ENCODE peak calls at places on chromosomes 13 and 19, in six cellular contexts. One of them, this sample, is unnamed. For H3K4me1, the result is how much of the 10 kb centered on the place peaks cover.

GRCh38 chr13:41268764-41269163 is 5.4 kb upstream of the MTRF1 start:
- DNase-seq in CD8-positive, alpha-beta memory T cell: no peak
- DNase-seq in IMR-90: peak
- DNase-seq in CD8-positive, alpha-beta T cell: no peak
- DNase-seq in stomach: no peak
- DNase-seq in tibial artery: no peak
- DNase-seq in this sample: no peak

GRCh38 chr19:6248856-6249255 is 30.9 kb downstream of the MLLT1 start:
- DNase-seq in CD8-positive, alpha-beta T cell: no peak
- DNase-seq in stomach: no peak
- DNase-seq in CD8-positive, alpha-beta memory T cell: no peak
- DNase-seq in IMR-90: no peak
- DNase-seq in tibial artery: no peak
- DNase-seq in this sample: no peak

GRCh38 chr13:110001622-110002275 is 215.4 kb upstream of the IRS2 start:
- DNase-seq in CD8-positive, alpha-beta memory T cell: no peak
- DNase-seq in CD8-positive, alpha-beta T cell: no peak
- DNase-seq in IMR-90: peak
- DNase-seq in tibial artery: no peak
- DNase-seq in stomach: no peak
- DNase-seq in this sample: no peak

GRCh38 chr13:74767031-74767430 is 632.8 kb upstream of the KLF12 start:
- DNase-seq in stomach: no peak
- DNase-seq in CD8-positive, alpha-beta memory T cell: no peak
- DNase-seq in CD8-positive, alpha-beta T cell: no peak
- DNase-seq in tibial artery: no peak
- DNase-seq in IMR-90: peak
- DNase-seq in this sample: no peak

GRCh38 chr19:32652893-32653625 is 21.9 kb downstream of the ANKRD27 start:
- DNase-seq in CD8-positive, alpha-beta memory T cell: no peak
- DNase-seq in IMR-90: peak
- DNase-seq in tibial artery: peak
- DNase-seq in CD8-positive, alpha-beta T cell: no peak
- DNase-seq in stomach: peak
- DNase-seq in this sample: peak

GRCh38 chr13:92463134-92463533 is 763.5 kb upstream of the GPC6 start:
- DNase-seq in CD8-positive, alpha-beta T cell: no peak
- DNase-seq in tibial artery: no peak
- DNase-seq in stomach: no peak
- DNase-seq in CD8-positive, alpha-beta memory T cell: no peak
- DNase-seq in IMR-90: no peak
- DNase-seq in this sample: no peak

GRCh38 chr13:79522583-79522982 is 41.6 kb downstream of the NDFIP2 start:
- DNase-seq in CD8-positive, alpha-beta memory T cell: no peak
- DNase-seq in CD8-positive, alpha-beta T cell: no peak
- DNase-seq in stomach: no peak
- DNase-seq in IMR-90: peak
- DNase-seq in tibial artery: no peak
- DNase-seq in this sample: no peak

GRCh38 chr19:45782820-45783785 is 813 bp upstream of the DMPK start:
- DNase-seq in CD8-positive, alpha-beta T cell: no peak
- DNase-seq in stomach: no peak
- DNase-seq in tibial artery: peak
- DNase-seq in CD8-positive, alpha-beta memory T cell: no peak
- DNase-seq in IMR-90: peak
- DNase-seq in this sample: peak

GRCh38 chr19:39413269-39413902 is 917 bp downstream of the PLEKHG2 start:
- DNase-seq in stomach: no peak
- DNase-seq in CD8-positive, alpha-beta memory T cell: peak
- DNase-seq in CD8-positive, alpha-beta T cell: no peak
- DNase-seq in tibial artery: peak
- DNase-seq in IMR-90: peak
- DNase-seq in this sample: peak

GRCh38 chr13:100389617-100390016 is 199.0 kb downstream of the GGACT start:
- DNase-seq in CD8-positive, alpha-beta memory T cell: no peak
- DNase-seq in stomach: no peak
- DNase-seq in IMR-90: no peak
- DNase-seq in CD8-positive, alpha-beta T cell: no peak
- DNase-seq in tibial artery: no peak
- DNase-seq in this sample: no peak

GRCh38 chr13:100392709-100393630 is 195.6 kb downstream of the GGACT start:
- DNase-seq in IMR-90: peak
- DNase-seq in stomach: peak
- DNase-seq in CD8-positive, alpha-beta memory T cell: peak
- DNase-seq in tibial artery: peak
- DNase-seq in CD8-positive, alpha-beta T cell: no peak
- DNase-seq in this sample: peak

GRCh38 chr13:100382787-100383186 is 205.8 kb downstream of the GGACT start:
- DNase-seq in IMR-90: peak
- DNase-seq in CD8-positive, alpha-beta memory T cell: no peak
- DNase-seq in stomach: no peak
- DNase-seq in CD8-positive, alpha-beta T cell: no peak
- DNase-seq in tibial artery: no peak
- DNase-seq in this sample: no peak

GRCh38 chr13:100388923-100389322 is 199.7 kb downstream of the GGACT start:
- DNase-seq in CD8-positive, alpha-beta T cell: no peak
- DNase-seq in stomach: no peak
- DNase-seq in tibial artery: no peak
- DNase-seq in CD8-positive, alpha-beta memory T cell: no peak
- DNase-seq in IMR-90: no peak
- DNase-seq in this sample: no peak

GRCh38 chr13:100387416-100387815 is 201.2 kb downstream of the GGACT start:
- DNase-seq in tibial artery: no peak
- DNase-seq in IMR-90: no peak
- DNase-seq in stomach: no peak
- DNase-seq in CD8-positive, alpha-beta memory T cell: no peak
- DNase-seq in CD8-positive, alpha-beta T cell: no peak
- DNase-seq in this sample: no peak
- H3K4me1 ChIP-seq in tibial artery: under half
- H3K4me1 ChIP-seq in IMR-90: under half
- H3K4me1 ChIP-seq in stomach: under half
- H3K4me1 ChIP-seq in CD8-positive, alpha-beta memory T cell: under half
- H3K4me1 ChIP-seq in CD8-positive, alpha-beta T cell: under half
- H3K4me1 ChIP-seq in this sample: under half

GRCh38 chr19:2527716-2528115 is 51.8 kb downstream of the GADD45B start:
- DNase-seq in tibial artery: no peak
- DNase-seq in CD8-positive, alpha-beta memory T cell: no peak
- DNase-seq in stomach: no peak
- DNase-seq in IMR-90: no peak
- DNase-seq in CD8-positive, alpha-beta T cell: no peak
- DNase-seq in this sample: no peak

GRCh38 chr19:2524840-2525723 is 49.2 kb downstream of the GADD45B start:
- DNase-seq in tibial artery: no peak
- DNase-seq in stomach: peak
- DNase-seq in IMR-90: peak
- DNase-seq in CD8-positive, alpha-beta memory T cell: no peak
- DNase-seq in CD8-positive, alpha-beta T cell: no peak
- DNase-seq in this sample: peak

GRCh38 chr19:2524361-2524839 is 48.5 kb downstream of the GADD45B start:
- DNase-seq in stomach: no peak
- DNase-seq in tibial artery: no peak
- DNase-seq in CD8-positive, alpha-beta memory T cell: no peak
- DNase-seq in IMR-90: no peak
- DNase-seq in CD8-positive, alpha-beta T cell: no peak
- DNase-seq in this sample: no peak

GRCh38 chr19:2527171-2527570 is 51.2 kb downstream of the GADD45B start:
- DNase-seq in IMR-90: no peak
- DNase-seq in tibial artery: no peak
- DNase-seq in CD8-positive, alpha-beta memory T cell: no peak
- DNase-seq in stomach: no peak
- DNase-seq in CD8-positive, alpha-beta T cell: no peak
- DNase-seq in this sample: no peak

GRCh38 chr19:2523630-2524311 is 47.8 kb downstream of the GADD45B start:
- DNase-seq in IMR-90: peak
- DNase-seq in CD8-positive, alpha-beta memory T cell: no peak
- DNase-seq in CD8-positive, alpha-beta T cell: no peak
- DNase-seq in tibial artery: no peak
- DNase-seq in stomach: no peak
- DNase-seq in this sample: no peak
- H3K4me3 ChIP-seq in IMR-90: no peak
- H3K4me3 ChIP-seq in CD8-positive, alpha-beta memory T cell: no peak
- H3K4me3 ChIP-seq in CD8-positive, alpha-beta T cell: no peak
- H3K4me3 ChIP-seq in tibial artery: no peak
- H3K4me3 ChIP-seq in stomach: no peak
- H3K4me3 ChIP-seq in this sample: no peak

GRCh38 chr19:21110183-21110582 is 28.2 kb downstream of the ZNF714 start:
- DNase-seq in CD8-positive, alpha-beta T cell: no peak
- DNase-seq in CD8-positive, alpha-beta memory T cell: no peak
- DNase-seq in IMR-90: no peak
- DNase-seq in tibial artery: no peak
- DNase-seq in stomach: no peak
- DNase-seq in this sample: no peak
- H3K27ac ChIP-seq in CD8-positive, alpha-beta T cell: no peak
- H3K27ac ChIP-seq in CD8-positive, alpha-beta memory T cell: no peak
- H3K27ac ChIP-seq in IMR-90: no peak
- H3K27ac ChIP-seq in tibial artery: no peak
- H3K27ac ChIP-seq in stomach: no peak
- H3K27ac ChIP-seq in this sample: no peak

GRCh38 chr19:492091-492531 is 4.2 kb upstream of the MADCAM1 start:
- DNase-seq in IMR-90: no peak
- DNase-seq in tibial artery: no peak
- DNase-seq in CD8-positive, alpha-beta T cell: no peak
- DNase-seq in CD8-positive, alpha-beta memory T cell: peak
- DNase-seq in stomach: no peak
- DNase-seq in this sample: no peak

GRCh38 chr19:491146-491741 is 5.0 kb upstream of the MADCAM1 start:
- DNase-seq in CD8-positive, alpha-beta T cell: no peak
- DNase-seq in tibial artery: no peak
- DNase-seq in IMR-90: no peak
- DNase-seq in CD8-positive, alpha-beta memory T cell: no peak
- DNase-seq in stomach: no peak
- DNase-seq in this sample: no peak

GRCh38 chr19:485583-486236 is 10.6 kb upstream of the MADCAM1 start:
- DNase-seq in stomach: no peak
- DNase-seq in tibial artery: peak
- DNase-seq in IMR-90: no peak
- DNase-seq in CD8-positive, alpha-beta memory T cell: no peak
- DNase-seq in CD8-positive, alpha-beta T cell: no peak
- DNase-seq in this sample: peak

GRCh38 chr19:489418-490196 is 6.7 kb upstream of the MADCAM1 start:
- DNase-seq in stomach: no peak
- DNase-seq in CD8-positive, alpha-beta memory T cell: no peak
- DNase-seq in tibial artery: no peak
- DNase-seq in IMR-90: peak
- DNase-seq in CD8-positive, alpha-beta T cell: no peak
- DNase-seq in this sample: no peak

GRCh38 chr19:488505-489417 is 7.5 kb upstream of the MADCAM1 start:
- DNase-seq in IMR-90: peak
- DNase-seq in CD8-positive, alpha-beta T cell: peak
- DNase-seq in stomach: peak
- DNase-seq in CD8-positive, alpha-beta memory T cell: peak
- DNase-seq in tibial artery: peak
- DNase-seq in this sample: peak
- H3K4me1 ChIP-seq in IMR-90: under half
- H3K4me1 ChIP-seq in CD8-positive, alpha-beta T cell: under half
- H3K4me1 ChIP-seq in stomach: under half
- H3K4me1 ChIP-seq in CD8-positive, alpha-beta memory T cell: under half
- H3K4me1 ChIP-seq in tibial artery: under half
- H3K4me1 ChIP-seq in this sample: under half

GRCh38 chr19:1167687-1168561 is 6.1 kb downstream of the SBNO2 start:
- DNase-seq in tibial artery: no peak
- DNase-seq in CD8-positive, alpha-beta T cell: no peak
- DNase-seq in CD8-positive, alpha-beta memory T cell: no peak
- DNase-seq in stomach: no peak
- DNase-seq in IMR-90: no peak
- DNase-seq in this sample: no peak
- H3K4me3 ChIP-seq in tibial artery: no peak
- H3K4me3 ChIP-seq in CD8-positive, alpha-beta T cell: no peak
- H3K4me3 ChIP-seq in CD8-positive, alpha-beta memory T cell: no peak
- H3K4me3 ChIP-seq in stomach: peak
- H3K4me3 ChIP-seq in IMR-90: peak
- H3K4me3 ChIP-seq in this sample: no peak

DNA sequence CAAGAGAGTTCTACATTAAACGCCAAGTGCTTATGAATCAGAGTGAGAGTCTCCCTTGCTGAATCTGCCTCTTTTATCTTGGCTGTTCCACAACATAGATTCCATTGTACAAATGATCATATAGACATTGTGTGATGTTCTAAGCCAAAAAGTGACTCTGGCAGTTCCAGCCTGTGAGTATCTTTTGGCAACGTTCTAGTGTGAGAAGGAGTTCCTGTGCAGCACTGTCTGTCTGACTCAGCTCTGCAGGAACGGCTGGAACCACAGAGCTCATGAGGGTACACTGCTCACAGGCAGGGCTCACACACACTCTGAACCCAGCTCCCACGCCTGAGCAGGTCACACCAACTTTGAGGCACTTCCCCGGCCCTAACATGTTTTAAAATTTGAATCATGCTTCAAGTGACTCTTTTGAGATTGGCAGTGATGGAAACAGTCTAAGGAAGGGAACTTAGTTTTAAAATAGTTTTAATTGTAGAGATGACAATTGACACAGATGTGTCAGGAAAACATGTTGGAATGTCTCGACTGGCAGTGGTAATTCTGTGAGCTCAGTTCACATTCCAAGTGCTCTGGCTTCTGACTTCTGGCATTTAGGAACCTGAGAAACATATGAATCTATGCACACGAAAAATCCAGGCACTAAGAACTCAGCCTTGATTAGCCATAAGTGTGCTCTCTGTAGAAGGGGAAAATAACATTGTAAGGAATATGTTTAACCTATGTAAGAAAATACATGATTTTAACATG is 272.0 kb downstream of the UQCRFS1 start:
- DNase-seq in CD8-positive, alpha-beta T cell: no peak
- DNase-seq in tibial artery: no peak
- DNase-seq in IMR-90: peak
- DNase-seq in CD8-positive, alpha-beta memory T cell: no peak
- DNase-seq in stomach: no peak
- DNase-seq in this sample: no peak
- H3K27ac ChIP-seq in CD8-positive, alpha-beta T cell: no peak
- H3K27ac ChIP-seq in tibial artery: no peak
- H3K27ac ChIP-seq in IMR-90: peak
- H3K27ac ChIP-seq in CD8-positive, alpha-beta memory T cell: no peak
- H3K27ac ChIP-seq in stomach: no peak
- H3K27ac ChIP-seq in this sample: no peak

DNA sequence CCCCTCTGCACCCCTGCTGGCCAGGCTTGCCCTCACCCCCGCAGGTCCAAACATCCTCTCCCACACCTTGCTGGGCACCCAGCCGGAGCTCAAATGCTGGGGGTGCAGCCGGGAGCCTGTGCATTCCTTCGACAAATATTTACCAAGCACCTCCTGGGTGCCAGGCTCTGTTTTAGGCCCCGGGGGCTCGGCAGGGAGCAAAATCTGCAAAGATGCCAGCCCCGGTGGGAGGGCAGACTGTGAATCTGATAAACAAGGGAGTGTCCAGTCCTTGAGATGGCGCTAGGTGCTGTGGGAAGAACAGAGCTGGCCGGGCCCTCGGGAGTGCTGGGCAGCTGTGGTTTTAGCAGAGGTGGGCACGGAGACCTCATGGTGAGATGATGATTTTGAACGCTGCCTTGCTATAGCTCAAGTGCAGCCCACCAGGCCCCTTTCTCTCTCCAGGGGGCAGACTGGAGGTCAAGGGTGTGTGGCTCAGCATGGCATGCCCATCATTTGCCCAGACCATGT is 10.6 kb downstream of the NFIX start:
- DNase-seq in CD8-positive, alpha-beta T cell: no peak
- DNase-seq in IMR-90: no peak
- DNase-seq in CD8-positive, alpha-beta memory T cell: no peak
- DNase-seq in stomach: no peak
- DNase-seq in tibial artery: no peak
- DNase-seq in this sample: no peak
- H3K4me1 ChIP-seq in CD8-positive, alpha-beta T cell: under half
- H3K4me1 ChIP-seq in IMR-90: under half
- H3K4me1 ChIP-seq in CD8-positive, alpha-beta memory T cell: under half
- H3K4me1 ChIP-seq in stomach: half or more
- H3K4me1 ChIP-seq in tibial artery: half or more
- H3K4me1 ChIP-seq in this sample: half or more

This sample was measured in left ventricle myocardium inferior.